ENCODE peak calls at places on chromosomes 3 and 15, in four cellular contexts. S, C, J and I are unnamed samples.

GRCh38 chr3:13414040-13414729 is 5.9 kb downstream of the NUP210 start:
- DNase-seq in S (peak; percentile 72), C (no peak), J (peak; percentile 84), I (peak; percentile 79)

GRCh38 chr3:151816091-151816604 is 2.2 kb downstream of the AADAC start:
- DNase-seq in S (no peak), C (no peak), J (no peak), I (no peak)

GRCh38 chr3:143150979-143151726 is 31.6 kb downstream of the CHST2 start:
- DNase-seq in S (no peak), C (no peak), J (no peak), I (peak; percentile 62)

GRCh38 chr15:31236184-31237041 is 90.2 kb upstream of the KLF13 start:
- DNase-seq in S (no peak), C (peak; percentile 93), J (no peak), I (peak; percentile 78)

GRCh38 chr3:150936693-150937092 is 31.5 kb upstream of the MINDY4B start:
- DNase-seq in S (no peak), C (no peak), J (no peak), I (no peak)

GRCh38 chr3:127071597-127072001 is 88.7 kb downstream of the PLXNA1 start:
- DNase-seq in S (no peak), C (no peak), J (no peak), I (no peak)

GRCh38 chr15:31435256-31435781 is 108.7 kb downstream of the KLF13 start:
- DNase-seq in S (peak; percentile 75), C (peak; percentile 58), J (peak; percentile 92), I (peak; percentile 93)

GRCh38 chr15:90082140-90082713 is 20.0 kb downstream of the IDH2 start:
- DNase-seq in S (no peak), C (no peak), J (no peak), I (no peak)

GRCh38 chr3:5194801-5195509 is 7.4 kb downstream of the EDEM1 start:
- DNase-seq in S (no peak), C (no peak), J (no peak), I (no peak)

GRCh38 chr3:114860526-114860925 is 286.6 kb downstream of the ZBTB20 start:
- DNase-seq in S (no peak), C (no peak), J (no peak), I (no peak)

GRCh38 chr15:99076555-99077308 is 28.1 kb upstream of the SYNM start:
- DNase-seq in S (peak; percentile 24), C (peak; percentile 73), J (peak; percentile 70), I (peak; percentile 81)

GRCh38 chr3:13452490-13453335 is 27.4 kb upstream of the HDAC11 start:
- DNase-seq in S (peak; percentile 42), C (peak; percentile 60), J (peak; percentile 64), I (no peak)

GRCh38 chr3:12629560-12629959 is 34.4 kb downstream of the RAF1 start:
- DNase-seq in S (no peak), C (no peak), J (no peak), I (peak; percentile 71)

GRCh38 chr3:79314962-79315361 is 452.8 kb downstream of the ROBO1 start:
- DNase-seq in S (no peak), C (no peak), J (no peak), I (no peak)

GRCh38 chr3:190041333-190042041 is 79.2 kb downstream of the P3H2 start:
- DNase-seq in S (no peak), C (no peak), J (no peak), I (no peak)

GRCh38 chr3:185460719-185461350 is 38.0 kb downstream of the TMEM41A start:
- DNase-seq in S (no peak), C (no peak), J (no peak), I (no peak)